ENCODE peak calls at places on chromosomes 16 and 17, in eight cellular contexts. E is suprapubic skin, W is A549, B is activated B cell treated with CpG ODN at 0.5 μM for 24 hours, D is right lobe of liver, R is AG04450, S is heart left ventricle, A is choroid plexus epithelial cell. I is an unnamed sample.

GRCh38 chr16:2966803-2967184 is 2.4 kb upstream of the PAQR4 start:
- DNase-seq in E (no peak), W (no peak), B (no peak), D (no peak), R (no peak), S (peak), A (peak), I (no peak)

GRCh38 chr17:7886227-7887037 is 2.2 kb upstream of the CHD3 start:
- DNase-seq in E (peak), W (peak), B (peak), D (no peak), R (no peak), S (no peak), A (peak), I (no peak)

GRCh38 chr17:7576432-7576937 is 3.0 kb upstream of the CD68 start:
- DNase-seq in E (no peak), W (no peak), B (no peak), D (no peak), R (no peak), S (no peak), A (no peak), I (no peak)

GRCh38 chr17:10126554-10127493 is 71.6 kb downstream of the GAS7 start:
- DNase-seq in E (no peak), W (no peak), B (no peak), D (no peak), R (no peak), S (no peak), A (peak), I (no peak)

GRCh38 chr16:69166221-69166833 is 20.6 kb upstream of the SNTB2 start:
- DNase-seq in E (no peak), W (no peak), B (no peak), D (no peak), R (peak), S (no peak), A (peak), I (no peak)

GRCh38 chr17:78314683-78315354 is 45.1 kb downstream of the SOCS3 start:
- DNase-seq in E (no peak), W (peak), B (no peak), D (no peak), R (no peak), S (no peak), A (no peak), I (no peak)

GRCh38 chr16:22329199-22329695 is 32.0 kb downstream of the POLR3E start:
- DNase-seq in E (no peak), W (no peak), B (no peak), D (no peak), R (no peak), S (no peak), A (no peak), I (no peak)

GRCh38 chr16:86068722-86069121 is 169.8 kb downstream of the IRF8 start:
- DNase-seq in E (no peak), W (no peak), B (no peak), D (no peak), R (no peak), S (no peak), A (no peak), I (no peak)

GRCh38 chr17:64081802-64082799 is 47.8 kb downstream of the ERN1 start:
- DNase-seq in E (no peak), W (peak), B (no peak), D (no peak), R (peak), S (no peak), A (peak), I (no peak)

GRCh38 chr17:35555695-35556094 is 4.9 kb downstream of the SLFN14 start:
- DNase-seq in E (no peak), W (no peak), B (no peak), D (no peak), R (no peak), S (no peak), A (no peak), I (no peak)
- TF ChIP-seq CTCF in E (no peak), W (peak), B (no peak), D (no peak), R (peak), S (no peak), A (peak), I (peak)

GRCh38 chr16:89246383-89246902 is 28.9 kb downstream of the ZNF778 start:
- DNase-seq in E (no peak), W (no peak), B (no peak), D (no peak), R (no peak), S (no peak), A (peak), I (no peak)

GRCh38 chr16:89244754-89245153 is 27.3 kb downstream of the ZNF778 start:
- DNase-seq in E (no peak), W (no peak), B (no peak), D (no peak), R (no peak), S (no peak), A (no peak), I (no peak)

GRCh38 chr16:89248196-89249005 is 30.9 kb downstream of the ZNF778 start:
- DNase-seq in E (no peak), W (no peak), B (no peak), D (no peak), R (no peak), S (peak), A (no peak), I (no peak)

GRCh38 chr16:89243664-89244063 is 26.2 kb downstream of the ZNF778 start:
- DNase-seq in E (no peak), W (no peak), B (no peak), D (no peak), R (no peak), S (no peak), A (no peak), I (no peak)

GRCh38 chr16:89246903-89247733 is 29.6 kb downstream of the ZNF778 start:
- DNase-seq in E (peak), W (peak), B (peak), D (peak), R (peak), S (peak), A (peak), I (peak)
- TF ChIP-seq CTCF in E (no peak), W (no peak), B (no peak), D (no peak), R (peak), S (no peak), A (peak), I (no peak)

DNA sequence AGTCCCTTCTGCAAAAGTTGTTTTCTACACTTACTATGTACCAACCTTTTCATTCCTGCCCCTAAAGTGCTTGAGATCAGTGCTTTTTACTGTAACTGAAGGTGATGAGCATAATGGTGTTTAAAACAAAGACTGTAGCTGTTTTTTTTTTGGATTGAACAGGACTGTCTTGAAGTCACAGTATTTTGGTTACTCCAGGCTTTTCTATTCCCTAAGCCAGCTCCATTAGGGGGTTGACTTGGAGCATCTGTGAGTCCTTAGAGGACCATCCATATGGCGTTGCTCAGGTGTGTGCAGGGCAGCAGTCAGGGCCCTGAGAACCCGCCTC is 29.0 kb upstream of the LGALS9 start:
- DNase-seq in E (no peak), W (no peak), B (no peak), D (no peak), R (no peak), S (peak), A (no peak), I (no peak)
- TF ChIP-seq CTCF in E (no peak), W (no peak), B (no peak), D (no peak), R (no peak), S (no peak), A (no peak), I (peak)

DNA sequence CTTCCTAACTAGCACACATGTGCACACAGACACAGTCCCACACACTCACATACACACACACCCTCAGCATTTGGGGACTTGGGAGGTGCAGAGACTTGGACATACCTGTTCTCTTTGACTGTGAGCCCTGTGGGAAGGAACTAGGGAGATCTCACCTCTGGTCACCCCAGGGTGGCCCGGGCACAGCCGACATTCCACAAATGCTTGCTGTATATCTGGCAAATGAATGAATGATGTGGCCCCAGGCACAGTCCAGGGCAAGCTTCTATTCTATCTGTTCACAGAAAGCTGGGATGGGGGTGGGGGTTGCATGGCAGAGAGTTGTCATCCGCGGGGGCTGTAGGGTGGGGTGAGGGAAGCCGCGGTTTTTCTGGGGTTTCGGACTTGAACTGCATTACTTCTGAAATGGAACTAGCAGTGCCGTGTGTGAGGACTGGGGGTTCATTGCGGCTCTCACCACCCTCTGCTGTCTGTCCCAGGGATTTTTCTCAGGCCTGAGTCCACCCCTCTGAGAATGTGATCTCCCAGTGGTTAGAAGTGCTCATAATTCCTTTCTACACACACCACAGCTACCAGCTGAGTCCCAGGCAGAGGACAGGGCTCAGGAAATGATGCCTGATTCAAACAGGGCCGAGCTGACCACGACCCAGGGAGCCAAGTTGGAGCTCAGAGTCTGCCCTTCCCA is 3.3 kb upstream of the RIPOR1 start:
- DNase-seq in E (no peak), W (no peak), B (no peak), D (no peak), R (no peak), S (no peak), A (peak), I (no peak)
- TF ChIP-seq CTCF in E (no peak), W (no peak), B (no peak), D (no peak), R (peak), S (no peak), A (peak), I (no peak)

DNA sequence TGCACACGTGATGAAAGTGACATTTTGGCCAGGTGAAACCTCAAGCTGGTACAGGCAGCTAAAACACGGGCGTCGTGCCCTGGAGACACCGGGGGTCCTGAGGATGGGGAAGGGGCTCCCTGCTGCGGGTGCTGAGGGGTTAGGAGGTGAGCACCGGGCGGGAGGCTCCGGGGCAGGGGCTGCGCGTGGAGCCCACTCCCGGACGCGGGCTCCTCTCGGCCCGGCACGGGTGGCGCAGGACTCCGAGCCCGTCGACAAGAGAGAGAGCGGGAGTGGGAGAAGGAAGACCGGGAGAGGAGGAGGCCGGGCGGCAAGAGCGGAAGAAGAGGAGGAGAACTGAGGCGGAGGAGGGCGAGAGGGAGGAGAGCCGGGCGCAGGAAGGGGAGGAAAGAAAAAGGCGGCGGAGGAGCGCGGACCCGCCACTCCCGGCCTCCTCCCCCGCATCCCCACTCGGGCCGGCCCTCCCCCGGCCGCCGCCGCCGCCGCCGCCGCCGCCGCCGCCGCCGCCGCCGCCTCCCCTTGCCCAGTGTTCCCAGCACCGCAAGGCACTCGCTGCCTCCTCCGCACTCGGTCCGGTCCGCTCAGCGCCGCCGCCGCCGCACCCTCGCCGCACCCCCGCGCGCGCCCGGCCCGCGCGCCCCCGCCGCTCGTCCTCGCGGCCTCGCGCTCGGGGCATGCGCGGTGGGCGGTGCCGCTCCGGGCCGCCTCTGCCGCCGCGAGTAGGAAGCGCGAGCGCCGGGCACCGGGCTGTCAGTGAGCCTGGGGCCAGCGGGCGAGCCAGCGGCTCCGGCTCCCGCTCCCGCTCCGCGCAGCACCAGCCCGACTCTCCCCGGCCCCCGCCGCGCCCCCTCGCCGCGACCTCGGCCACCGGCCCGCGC is at the start of gene PRKCA:
- DNase-seq in E (peak), W (peak), B (peak), D (peak), R (no peak), S (peak), A (peak), I (peak)
- TF ChIP-seq CTCF in E (no peak), W (no peak), B (no peak), D (no peak), R (no peak), S (no peak), A (no peak), I (no peak)

I was measured in type B pancreatic cell.